ENCODE peak calls at places on chromosome 16, in eight cellular contexts. One of them, this sample, is unnamed.

GRCh38 chr16:57700801-57701551 is 6.4 kb downstream of the DRC7 start:
- DNase-seq in lower leg skin: peak
- DNase-seq in left lung: no peak
- DNase-seq in HFF-Myc: no peak
- DNase-seq in IMR-90: no peak
- DNase-seq in body of pancreas: no peak
- DNase-seq in AG04450: no peak
- DNase-seq in BE2C: no peak
- DNase-seq in this sample: no peak

GRCh38 chr16:72847187-72848044 is 200.5 kb downstream of the ZFHX3 start:
- DNase-seq in lower leg skin: peak
- DNase-seq in left lung: no peak
- DNase-seq in HFF-Myc: no peak
- DNase-seq in IMR-90: peak
- DNase-seq in body of pancreas: no peak
- DNase-seq in AG04450: no peak
- DNase-seq in BE2C: peak
- DNase-seq in this sample: peak

GRCh38 chr16:89574681-89575246 is 794 bp upstream of the CPNE7 start:
- DNase-seq in lower leg skin: no peak
- DNase-seq in left lung: no peak
- DNase-seq in HFF-Myc: no peak
- DNase-seq in IMR-90: peak
- DNase-seq in body of pancreas: peak
- DNase-seq in AG04450: no peak
- DNase-seq in BE2C: peak
- DNase-seq in this sample: peak

GRCh38 chr16:2482181-2483107 is 7.5 kb downstream of the TBC1D24 start:
- DNase-seq in lower leg skin: peak
- DNase-seq in left lung: no peak
- DNase-seq in HFF-Myc: no peak
- DNase-seq in IMR-90: peak
- DNase-seq in body of pancreas: peak
- DNase-seq in AG04450: no peak
- DNase-seq in BE2C: peak
- DNase-seq in this sample: no peak

GRCh38 chr16:59880626-59881025 is 1146.5 kb upstream of the GOT2 start:
- DNase-seq in lower leg skin: no peak
- DNase-seq in left lung: no peak
- DNase-seq in HFF-Myc: no peak
- DNase-seq in IMR-90: no peak
- DNase-seq in body of pancreas: no peak
- DNase-seq in AG04450: no peak
- DNase-seq in BE2C: no peak
- DNase-seq in this sample: no peak

GRCh38 chr16:48960830-48961229 is 320.8 kb downstream of the CBLN1 start:
- DNase-seq in lower leg skin: no peak
- DNase-seq in left lung: no peak
- DNase-seq in HFF-Myc: no peak
- DNase-seq in IMR-90: no peak
- DNase-seq in body of pancreas: no peak
- DNase-seq in AG04450: no peak
- DNase-seq in BE2C: no peak
- DNase-seq in this sample: no peak

GRCh38 chr16:3580686-3581085 is 3.5 kb upstream of the NLRC3 start:
- DNase-seq in lower leg skin: no peak
- DNase-seq in left lung: no peak
- DNase-seq in HFF-Myc: no peak
- DNase-seq in IMR-90: peak
- DNase-seq in body of pancreas: no peak
- DNase-seq in AG04450: no peak
- DNase-seq in BE2C: no peak
- DNase-seq in this sample: peak

GRCh38 chr16:50679266-50679665 is 1.8 kb downstream of the SNX20 start:
- DNase-seq in lower leg skin: no peak
- DNase-seq in left lung: no peak
- DNase-seq in HFF-Myc: no peak
- DNase-seq in IMR-90: no peak
- DNase-seq in body of pancreas: no peak
- DNase-seq in AG04450: no peak
- DNase-seq in BE2C: no peak
- DNase-seq in this sample: no peak

GRCh38 chr16:46972429-46972970 is 974 bp downstream of the DNAJA2 start:
- DNase-seq in lower leg skin: no peak
- DNase-seq in left lung: no peak
- DNase-seq in HFF-Myc: no peak
- DNase-seq in IMR-90: peak
- DNase-seq in body of pancreas: no peak
- DNase-seq in AG04450: no peak
- DNase-seq in BE2C: no peak
- DNase-seq in this sample: peak

GRCh38 chr16:50340578-50340977 is 28.2 kb downstream of the BRD7 start:
- DNase-seq in lower leg skin: no peak
- DNase-seq in left lung: no peak
- DNase-seq in HFF-Myc: no peak
- DNase-seq in IMR-90: peak
- DNase-seq in body of pancreas: no peak
- DNase-seq in AG04450: peak
- DNase-seq in BE2C: no peak
- DNase-seq in this sample: no peak

GRCh38 chr16:964696-965395 is 5.9 kb downstream of the LMF1 start:
- DNase-seq in lower leg skin: no peak
- DNase-seq in left lung: peak
- DNase-seq in HFF-Myc: no peak
- DNase-seq in IMR-90: no peak
- DNase-seq in body of pancreas: no peak
- DNase-seq in AG04450: no peak
- DNase-seq in BE2C: no peak
- DNase-seq in this sample: no peak

GRCh38 chr16:69324585-69325253 is 5.7 kb downstream of the PDF start:
- DNase-seq in lower leg skin: peak
- DNase-seq in left lung: no peak
- DNase-seq in HFF-Myc: no peak
- DNase-seq in IMR-90: no peak
- DNase-seq in body of pancreas: no peak
- DNase-seq in AG04450: no peak
- DNase-seq in BE2C: no peak
- DNase-seq in this sample: no peak

GRCh38 chr16:17369441-17369951 is 101.3 kb downstream of the XYLT1 start:
- DNase-seq in lower leg skin: no peak
- DNase-seq in left lung: peak
- DNase-seq in HFF-Myc: no peak
- DNase-seq in IMR-90: no peak
- DNase-seq in body of pancreas: no peak
- DNase-seq in AG04450: no peak
- DNase-seq in BE2C: no peak
- DNase-seq in this sample: no peak

GRCh38 chr16:732936-733335 is 6.0 kb downstream of the HAGHL start:
- DNase-seq in lower leg skin: no peak
- DNase-seq in left lung: no peak
- DNase-seq in HFF-Myc: no peak
- DNase-seq in IMR-90: peak
- DNase-seq in body of pancreas: no peak
- DNase-seq in AG04450: no peak
- DNase-seq in BE2C: no peak
- DNase-seq in this sample: no peak

GRCh38 chr16:80803341-80804060 is 897 bp downstream of the CDYL2 start:
- DNase-seq in lower leg skin: no peak
- DNase-seq in left lung: peak
- DNase-seq in HFF-Myc: no peak
- DNase-seq in IMR-90: no peak
- DNase-seq in body of pancreas: peak
- DNase-seq in AG04450: no peak
- DNase-seq in BE2C: no peak
- DNase-seq in this sample: no peak
- H3K4me3 ChIP-seq in lower leg skin: no peak
- H3K4me3 ChIP-seq in left lung: peak
- H3K4me3 ChIP-seq in HFF-Myc: peak
- H3K4me3 ChIP-seq in IMR-90: peak
- H3K4me3 ChIP-seq in body of pancreas: peak
- H3K4me3 ChIP-seq in AG04450: peak
- H3K4me3 ChIP-seq in BE2C: no peak
- H3K4me3 ChIP-seq in this sample: peak

DNA sequence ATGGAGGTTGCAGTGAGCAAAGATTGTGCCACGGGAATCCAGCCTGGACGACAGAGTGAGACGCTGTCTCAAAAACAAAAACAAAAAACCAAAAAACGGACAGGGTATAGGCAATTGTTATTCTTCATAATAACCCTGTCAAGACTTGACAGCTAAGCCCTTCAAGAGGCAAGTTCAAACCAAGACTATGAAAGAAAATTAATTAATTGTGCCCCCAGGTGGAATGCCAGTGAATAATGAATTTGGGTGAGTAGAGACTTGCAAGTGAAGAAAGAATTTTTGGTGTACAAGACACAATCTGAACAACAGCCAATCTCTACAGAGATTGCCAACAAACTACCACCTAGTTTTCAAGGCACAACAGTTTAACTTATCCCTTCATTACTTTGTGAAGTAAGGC is 6.3 kb downstream of the RFWD3 start:
- DNase-seq in lower leg skin: no peak
- DNase-seq in left lung: no peak
- DNase-seq in HFF-Myc: no peak
- DNase-seq in IMR-90: no peak
- DNase-seq in body of pancreas: no peak
- DNase-seq in AG04450: no peak
- DNase-seq in BE2C: no peak
- DNase-seq in this sample: no peak
- TF ChIP-seq CTCF in lower leg skin: no peak
- TF ChIP-seq CTCF in left lung: no peak
- TF ChIP-seq CTCF in HFF-Myc: no peak
- TF ChIP-seq CTCF in IMR-90: no peak
- TF ChIP-seq CTCF in body of pancreas: no peak
- TF ChIP-seq CTCF in AG04450: no peak
- TF ChIP-seq CTCF in BE2C: no peak
- TF ChIP-seq CTCF in this sample: no peak

GRCh38 chr16:75593825-75594820 is 27.9 kb downstream of the GABARAPL2 start:
- DNase-seq in lower leg skin: peak
- DNase-seq in left lung: no peak
- DNase-seq in HFF-Myc: peak
- DNase-seq in IMR-90: peak
- DNase-seq in body of pancreas: no peak
- DNase-seq in AG04450: no peak
- DNase-seq in BE2C: no peak
- DNase-seq in this sample: peak
- H3K4me3 ChIP-seq in lower leg skin: no peak
- H3K4me3 ChIP-seq in left lung: no peak
- H3K4me3 ChIP-seq in HFF-Myc: no peak
- H3K4me3 ChIP-seq in IMR-90: no peak
- H3K4me3 ChIP-seq in body of pancreas: no peak
- H3K4me3 ChIP-seq in AG04450: no peak
- H3K4me3 ChIP-seq in BE2C: no peak
- H3K4me3 ChIP-seq in this sample: no peak

GRCh38 chr16:84137287-84137686 is 7.7 kb downstream of the HSDL1 start:
- DNase-seq in lower leg skin: no peak
- DNase-seq in left lung: no peak
- DNase-seq in HFF-Myc: no peak
- DNase-seq in IMR-90: no peak
- DNase-seq in body of pancreas: no peak
- DNase-seq in AG04450: no peak
- DNase-seq in BE2C: no peak
- DNase-seq in this sample: no peak

GRCh38 chr16:84139628-84140258 is 5.2 kb downstream of the HSDL1 start:
- DNase-seq in lower leg skin: no peak
- DNase-seq in left lung: no peak
- DNase-seq in HFF-Myc: no peak
- DNase-seq in IMR-90: no peak
- DNase-seq in body of pancreas: no peak
- DNase-seq in AG04450: no peak
- DNase-seq in BE2C: no peak
- DNase-seq in this sample: no peak

GRCh38 chr16:84137769-84138357 is 7.1 kb downstream of the HSDL1 start:
- DNase-seq in lower leg skin: no peak
- DNase-seq in left lung: no peak
- DNase-seq in HFF-Myc: no peak
- DNase-seq in IMR-90: no peak
- DNase-seq in body of pancreas: no peak
- DNase-seq in AG04450: no peak
- DNase-seq in BE2C: no peak
- DNase-seq in this sample: no peak

GRCh38 chr16:84138824-84139627 is 6.0 kb downstream of the HSDL1 start:
- DNase-seq in lower leg skin: no peak
- DNase-seq in left lung: peak
- DNase-seq in HFF-Myc: no peak
- DNase-seq in IMR-90: peak
- DNase-seq in body of pancreas: no peak
- DNase-seq in AG04450: no peak
- DNase-seq in BE2C: no peak
- DNase-seq in this sample: peak

DNA sequence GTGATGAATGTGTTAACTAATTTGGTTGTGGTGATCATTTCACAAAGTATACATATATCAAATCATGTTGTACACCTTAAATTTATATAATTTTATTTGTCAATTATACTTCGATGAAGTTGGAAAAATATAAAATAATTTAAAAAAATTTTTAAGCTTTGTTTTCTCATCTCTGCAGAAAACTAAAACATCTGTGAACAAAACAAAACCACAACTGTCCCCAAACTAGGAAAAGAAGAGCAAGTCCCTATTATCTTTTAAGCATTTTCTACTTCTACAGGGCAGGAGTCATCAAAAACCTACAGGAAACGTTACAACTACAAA is 6.5 kb downstream of the HSDL1 start:
- DNase-seq in lower leg skin: no peak
- DNase-seq in left lung: no peak
- DNase-seq in HFF-Myc: no peak
- DNase-seq in IMR-90: no peak
- DNase-seq in body of pancreas: no peak
- DNase-seq in AG04450: no peak
- DNase-seq in BE2C: no peak
- DNase-seq in this sample: no peak
- TF ChIP-seq CTCF in lower leg skin: no peak
- TF ChIP-seq CTCF in left lung: no peak
- TF ChIP-seq CTCF in HFF-Myc: no peak
- TF ChIP-seq CTCF in IMR-90: no peak
- TF ChIP-seq CTCF in body of pancreas: no peak
- TF ChIP-seq CTCF in AG04450: no peak
- TF ChIP-seq CTCF in BE2C: no peak
- TF ChIP-seq CTCF in this sample: no peak

This sample was measured in astrocyte of the spinal cord.